ENCODE peak calls at places on chromosomes 1 and 21, in six cellular contexts. F is heart left ventricle, Z is fibroblast of mammary gland, K is astrocyte, R is kidney epithelial cell, O is prostate gland. C is an unnamed sample.

GRCh38 chr1:239587066-239587465 is 200.7 kb downstream of the CHRM3 start:
- DNase-seq in R (no peak), Z (no peak), O (no peak), F (no peak), K (no peak), C (no peak)

GRCh38 chr21:36010801-36011200 is 49.5 kb downstream of the SETD4 start:
- DNase-seq in R (no peak), F (no peak), K (no peak), Z (no peak), O (no peak), C (no peak)

GRCh38 chr1:169670836-169671235 is 40.6 kb downstream of the SELL start:
- DNase-seq in R (no peak), F (no peak), O (no peak), Z (no peak), K (no peak), C (peak; percentile 42)

GRCh38 chr1:200154069-200154767 is 126.7 kb downstream of the NR5A2 start:
- DNase-seq in O (no peak), K (peak; percentile 8), F (no peak), R (no peak), Z (no peak), C (peak; percentile 18)

GRCh38 chr1:109104364-109105151 is 9.4 kb upstream of the ELAPOR1 start:
- DNase-seq in K (no peak), O (no peak), R (no peak), Z (peak; percentile 41), F (no peak), C (no peak)

GRCh38 chr1:178575611-178576331 is 62.9 kb downstream of the TEX35 start:
- DNase-seq in R (no peak), O (no peak), K (peak; percentile 8), Z (no peak), F (no peak), C (peak; percentile 44)

GRCh38 chr1:30378991-30379581 is 344.3 kb downstream of the MATN1 start:
- DNase-seq in Z (peak; percentile 85), F (no peak), R (peak; percentile 64), K (peak; percentile 95), O (no peak), C (peak; percentile 39)

GRCh38 chr1:119771016-119771415 is 2.3 kb upstream of the HMGCS2 start:
- DNase-seq in O (no peak), K (no peak), Z (peak; percentile 27), R (no peak), F (peak; percentile 54), C (peak; percentile 59)

GRCh38 chr1:17236779-17237601 is 11.9 kb upstream of the PADI3 start:
- DNase-seq in O (peak; percentile 83), F (peak; percentile 89), K (peak; percentile 70), R (no peak), Z (peak; percentile 78), C (peak; percentile 89)

GRCh38 chr1:13694886-13695684 is 4.9 kb upstream of the PRDM2 start:
- DNase-seq in K (no peak), F (no peak), Z (no peak), R (no peak), O (no peak), C (no peak)

GRCh38 chr21:39097335-39097861 is 85.9 kb downstream of the PSMG1 start:
- DNase-seq in F (peak; percentile 58), O (no peak), R (no peak), K (no peak), Z (no peak), C (no peak)

GRCh38 chr1:28273216-28273860 is 14.0 kb downstream of the SESN2 start:
- DNase-seq in F (no peak), Z (no peak), R (no peak), O (no peak), K (no peak), C (no peak)

GRCh38 chr1:2468041-2468472 is 8.0 kb upstream of the PLCH2 start:
- DNase-seq in O (no peak), K (peak; percentile 10), F (peak; percentile 36), R (no peak), Z (no peak), C (peak; percentile 41)

GRCh38 chr1:245700631-245701030 is 545.8 kb downstream of the KIF26B start:
- DNase-seq in K (no peak), R (no peak), O (no peak), Z (no peak), F (no peak), C (no peak)

GRCh38 chr1:210294991-210295773 is 33.5 kb upstream of the HHAT start:
- DNase-seq in O (peak; percentile 35), Z (peak; percentile 55), R (no peak), F (peak; percentile 81), K (peak; percentile 42), C (no peak)

GRCh38 chr21:44734841-44735240 is 23.5 kb upstream of the TSPEAR start:
- DNase-seq in Z (no peak), O (no peak), F (no peak), R (no peak), K (no peak), C (no peak)

GRCh38 chr21:45539046-45539795 is 3.0 kb downstream of the SLC19A1 start:
- DNase-seq in K (no peak), O (no peak), R (no peak), Z (no peak), F (no peak), C (no peak)

GRCh38 chr1:167109125-167109524 is 15.2 kb downstream of the STYXL2 start:
- DNase-seq in K (no peak), O (no peak), F (no peak), R (no peak), Z (no peak), C (no peak)

GRCh38 chr1:226429051-226429461 is 21.2 kb upstream of the PARP1 start:
- DNase-seq in O (no peak), Z (no peak), R (no peak), F (no peak), K (no peak), C (no peak)

GRCh38 chr1:78440381-78440793 is 50.4 kb upstream of the PTGFR start:
- DNase-seq in F (no peak), R (no peak), Z (peak; percentile 82), K (peak; percentile 61), O (no peak), C (no peak)

GRCh38 chr1:61055110-61055614 is 27.2 kb upstream of the NFIA start:
- DNase-seq in K (no peak), Z (peak; percentile 41), R (no peak), O (no peak), F (no peak), C (no peak)

GRCh38 chr1:61054636-61055035 is 27.7 kb upstream of the NFIA start:
- DNase-seq in Z (no peak), F (no peak), K (no peak), R (no peak), O (no peak), C (no peak)

GRCh38 chr1:61052393-61053280 is 29.7 kb upstream of the NFIA start:
- DNase-seq in K (no peak), Z (no peak), O (no peak), R (no peak), F (no peak), C (no peak)

GRCh38 chr1:61053281-61053711 is 29.1 kb upstream of the NFIA start:
- DNase-seq in O (no peak), F (no peak), K (no peak), R (no peak), Z (no peak), C (no peak)

GRCh38 chr1:61053712-61054608 is 28.4 kb upstream of the NFIA start:
- DNase-seq in F (peak; percentile 83), O (no peak), R (no peak), Z (no peak), K (no peak), C (no peak)
- TF ChIP-seq CTCF in F (no peak), O (no peak), R (no peak), Z (no peak), K (no peak), C (no peak)

GRCh38 chr1:186026946-186027345 is 292.8 kb downstream of the HMCN1 start:
- DNase-seq in R (no peak), K (no peak), Z (no peak), F (no peak), O (no peak), C (no peak)

GRCh38 chr1:186033744-186034345 is 299.7 kb downstream of the HMCN1 start:
- DNase-seq in F (no peak), O (no peak), Z (peak; percentile 20), R (no peak), K (no peak), C (peak; percentile 18)

DNA sequence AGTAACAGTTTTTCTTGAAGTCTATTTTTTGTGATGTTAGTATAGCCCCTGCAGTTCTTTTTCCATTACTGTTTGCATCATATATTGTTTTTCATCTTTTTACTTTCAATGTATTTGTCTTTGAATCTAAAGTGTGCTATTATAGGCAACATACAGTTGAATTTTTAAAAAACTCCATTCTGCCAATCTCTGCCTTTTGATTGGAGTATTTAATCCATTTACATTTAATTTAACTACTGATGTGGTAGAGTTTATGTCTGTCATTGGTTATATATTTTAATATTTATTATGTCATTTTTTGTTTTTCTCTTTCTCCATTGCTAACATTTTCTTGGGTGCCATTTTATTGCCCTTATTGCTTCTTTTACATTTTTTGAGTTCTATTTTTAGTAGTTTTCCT is 296.3 kb downstream of the HMCN1 start:
- DNase-seq in F (no peak), R (no peak), K (no peak), O (no peak), Z (no peak), C (no peak)
- TF ChIP-seq CTCF in F (no peak), R (no peak), K (no peak), O (no peak), Z (no peak), C (no peak)

DNA sequence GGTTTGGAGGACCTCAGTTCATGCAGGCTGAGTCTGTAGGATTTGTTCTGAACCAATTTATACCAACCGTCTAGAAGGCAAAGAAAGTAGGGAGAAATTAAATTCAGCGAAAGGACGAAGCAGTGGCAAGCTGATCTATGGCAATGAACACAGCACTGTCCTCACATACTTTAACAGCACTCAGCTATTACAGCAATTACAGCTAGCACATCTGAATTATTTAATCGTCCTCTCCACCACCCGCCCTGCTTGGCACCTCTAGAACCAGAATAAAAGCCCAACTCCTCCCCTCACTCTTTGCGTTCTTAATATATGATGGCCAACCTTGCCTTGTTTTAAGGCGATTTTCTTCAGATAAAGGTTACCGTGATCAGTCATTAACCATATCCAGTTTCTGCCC is 169.4 kb upstream of the ESRRG start:
- DNase-seq in F (no peak), Z (no peak), O (no peak), R (no peak), K (no peak), C (no peak)
- TF ChIP-seq CTCF in F (no peak), Z (no peak), O (no peak), R (no peak), K (no peak), C (no peak)

DNA sequence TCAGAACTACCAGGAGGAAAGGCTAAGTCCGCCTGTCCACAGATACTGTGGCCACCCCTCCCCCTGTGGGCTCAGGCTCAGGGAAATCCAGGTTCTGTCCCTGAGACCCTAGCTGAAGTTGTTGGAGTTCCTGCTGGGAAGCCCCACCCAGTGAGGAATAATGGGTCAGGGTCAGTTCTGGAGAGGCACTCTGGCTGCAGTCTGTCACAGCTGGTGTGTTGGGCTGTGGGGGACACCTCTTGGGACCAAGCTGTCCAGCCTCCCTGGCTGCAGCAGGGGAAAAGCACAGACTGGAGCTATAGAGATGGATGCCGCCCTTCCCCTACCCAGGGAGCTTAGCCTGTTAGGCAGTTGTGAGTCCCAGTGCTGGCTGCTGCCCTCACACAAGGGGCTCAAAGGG is 65.1 kb upstream of the RGS21 start:
- DNase-seq in K (no peak), R (no peak), O (no peak), F (peak; percentile 23), Z (no peak), C (no peak)
- TF ChIP-seq CTCF in K (no peak), R (no peak), O (no peak), F (no peak), Z (no peak), C (no peak)

C was measured in choroid plexus epithelial cell.